ENCODE peak calls at places on chromosomes 4 and X, in ten cellular contexts. U is NCI-H1092; B is hepatic stellate cell; O is A172; L is GM20000; I is T-cell; G is stimulated activated CD8-positive, alpha-beta memory T cell treated with anti-CD3 and anti-CD28 coated beads, Interleukin-2, amount 100 ng/mL, for 1 hour; C is nucleus accumbens; T is GM06990; E is amniotic stem cell. K is an unnamed sample.

GRCh38 chrX:116246261-116246660 is 75.7 kb downstream of the AGTR2 start:
- DNase-seq in U (no peak), B (no peak), O (peak), L (no peak), I (no peak), G (no peak), C (no peak), T (no peak), E (no peak), K (no peak)

GRCh38 chrX:70352473-70352872 is 62.6 kb downstream of the KIF4A start:
- DNase-seq in U (no peak), B (no peak), O (no peak), L (no peak), I (no peak), G (no peak), C (no peak), T (no peak), E (no peak), K (no peak)

GRCh38 chr4:153447175-153447887 is 18.8 kb upstream of the TMEM131L start:
- DNase-seq in U (no peak), B (peak), O (no peak), L (no peak), I (no peak), G (no peak), C (no peak), T (no peak), E (no peak), K (no peak)

GRCh38 chr4:28073860-28074555 is 1213.4 kb downstream of the STIM2 start:
- DNase-seq in U (no peak), B (peak), O (peak), L (no peak), I (no peak), G (no peak), C (no peak), T (no peak), E (no peak), K (no peak)

GRCh38 chr4:155403886-155404285 is 27.1 kb upstream of the MAP9 start:
- DNase-seq in U (no peak), B (peak), O (peak), L (no peak), I (no peak), G (no peak), C (no peak), T (no peak), E (no peak), K (no peak)

GRCh38 chr4:86033171-86033570 is 326.7 kb downstream of the MAPK10 start:
- DNase-seq in U (peak), B (no peak), O (no peak), L (no peak), I (no peak), G (no peak), C (no peak), T (no peak), E (no peak), K (peak)

GRCh38 chr4:173168396-173169177 is at the start of gene GALNT7:
- DNase-seq in U (peak), B (peak), O (peak), L (peak), I (peak), G (peak), C (peak), T (peak), E (no peak), K (peak)

GRCh38 chr4:704198-704891 is 1.3 kb upstream of the PCGF3 start:
- DNase-seq in U (no peak), B (no peak), O (no peak), L (no peak), I (no peak), G (no peak), C (no peak), T (no peak), E (no peak), K (peak)

GRCh38 chr4:124703154-124703553 is 9.4 kb downstream of the ANKRD50 start:
- DNase-seq in U (no peak), B (no peak), O (no peak), L (no peak), I (no peak), G (no peak), C (no peak), T (no peak), E (no peak), K (no peak)

GRCh38 chr4:158090323-158090722 is 82.5 kb downstream of the GASK1B start:
- DNase-seq in U (no peak), B (no peak), O (no peak), L (no peak), I (no peak), G (no peak), C (no peak), T (no peak), E (no peak), K (no peak)

GRCh38 chr4:149699642-149700041 is 116.0 kb downstream of the IQCM start:
- DNase-seq in U (no peak), B (no peak), O (no peak), L (no peak), I (no peak), G (no peak), C (no peak), T (no peak), E (no peak), K (no peak)